ENCODE peak calls at places on chromosomes 11 and 22, in seven cellular contexts. P is stomach, F is HCT116, Q is H1, B is upper lobe of left lung, R is prostate gland, L is transverse colon. C is an unnamed sample.

GRCh38 chr22:27181537-27181936 is 524.1 kb downstream of the MIAT start:
- DNase-seq in P (no peak), F (no peak), Q (no peak), B (no peak), R (no peak), L (no peak), C (no peak)

GRCh38 chr22:31088233-31088986 is 7.3 kb downstream of the SMTN start:
- DNase-seq in P (no peak), F (no peak), Q (no peak), B (no peak), R (no peak), L (no peak), C (peak; percentile 77)

GRCh38 chr11:124961972-124962609 is 8.1 kb downstream of the CCDC15 start:
- DNase-seq in P (no peak), F (peak; percentile 71), Q (no peak), B (no peak), R (peak; percentile 41), L (no peak), C (no peak)

GRCh38 chr22:30866811-30867271 is 101.7 kb downstream of the MORC2 start:
- DNase-seq in P (no peak), F (no peak), Q (no peak), B (no peak), R (no peak), L (no peak), C (peak; percentile 50)

GRCh38 chr11:65606876-65607613 is 7.0 kb downstream of the MAP3K11 start:
- DNase-seq in P (peak; percentile 95), F (peak; percentile 89), Q (peak; percentile 94), B (peak; percentile 96), R (peak; percentile 89), L (peak; percentile 91), C (peak; percentile 97)

GRCh38 chr11:120188371-120188770 is 22.5 kb upstream of the OAF start:
- DNase-seq in P (no peak), F (no peak), Q (no peak), B (no peak), R (no peak), L (no peak), C (peak; percentile 35)

GRCh38 chr22:49327411-49327810 is 500.3 kb downstream of the BRD1 start:
- DNase-seq in P (peak; percentile 9), F (no peak), Q (no peak), B (no peak), R (no peak), L (no peak), C (peak; percentile 9)

GRCh38 chr11:6202036-6202435 is 3.0 kb downstream of the OR52W1 start:
- DNase-seq in P (no peak), F (no peak), Q (no peak), B (no peak), R (no peak), L (no peak), C (no peak)

GRCh38 chr11:42524534-42525227 is 787.1 kb upstream of the API5 start:
- DNase-seq in P (peak; percentile 45), F (no peak), Q (peak; percentile 74), B (no peak), R (peak; percentile 39), L (peak; percentile 28), C (no peak)

GRCh38 chr11:8354622-8355417 is 91.1 kb upstream of the LMO1 start:
- DNase-seq in P (no peak), F (no peak), Q (no peak), B (peak; percentile 58), R (no peak), L (no peak), C (no peak)

GRCh38 chr11:99325807-99326206 is 305.1 kb downstream of the CNTN5 start:
- DNase-seq in P (no peak), F (no peak), Q (no peak), B (no peak), R (no peak), L (no peak), C (no peak)

GRCh38 chr11:121870202-121871045 is 245.6 kb downstream of the BLID start:
- DNase-seq in P (no peak), F (no peak), Q (no peak), B (no peak), R (no peak), L (no peak), C (no peak)

GRCh38 chr11:16776716-16777115 is 38.3 kb downstream of the C11orf58 start:
- DNase-seq in P (peak; percentile 18), F (no peak), Q (no peak), B (no peak), R (no peak), L (no peak), C (no peak)

GRCh38 chr22:30304495-30305244 is 15.4 kb upstream of the CASTOR1 start:
- DNase-seq in P (peak; percentile 79), F (no peak), Q (no peak), B (no peak), R (peak; percentile 62), L (peak; percentile 63), C (no peak)

GRCh38 chr11:125408281-125408680 is 87.8 kb downstream of the FEZ1 start:
- DNase-seq in P (no peak), F (no peak), Q (no peak), B (no peak), R (peak; percentile 27), L (no peak), C (no peak)

GRCh38 chr11:68542617-68543016 is 82.1 kb downstream of the PPP6R3 start:
- DNase-seq in P (no peak), F (no peak), Q (no peak), B (no peak), R (no peak), L (no peak), C (no peak)

GRCh38 chr22:24693359-24693758 is 81.2 kb downstream of the PIWIL3 start:
- DNase-seq in P (no peak), F (no peak), Q (no peak), B (no peak), R (no peak), L (no peak), C (no peak)

GRCh38 chr22:47176573-47177333 is 414.3 kb downstream of the TBC1D22A start:
- DNase-seq in P (no peak), F (no peak), Q (no peak), B (peak; percentile 70), R (no peak), L (peak; percentile 1), C (peak; percentile 75)

GRCh38 chr22:42788021-42788420 is 67.4 kb upstream of the A4GALT start:
- DNase-seq in P (no peak), F (no peak), Q (no peak), B (peak; percentile 46), R (no peak), L (no peak), C (no peak)

GRCh38 chr22:50267591-50268390 is 2.4 kb downstream of the MAPK11 start:
- DNase-seq in P (peak; percentile 72), F (no peak), Q (peak; percentile 80), B (peak; percentile 93), R (peak; percentile 82), L (peak; percentile 66), C (no peak)

GRCh38 chr11:67352546-67353316 is 615 bp downstream of the POLD4 start:
- DNase-seq in P (peak; percentile 59), F (no peak), Q (no peak), B (no peak), R (peak; percentile 52), L (peak; percentile 72), C (no peak)
- TF ChIP-seq POLR2AphosphoS5 in P (no peak), F (no peak), Q (no peak), B (no peak), R (no peak), L (no peak), C (no peak)

DNA sequence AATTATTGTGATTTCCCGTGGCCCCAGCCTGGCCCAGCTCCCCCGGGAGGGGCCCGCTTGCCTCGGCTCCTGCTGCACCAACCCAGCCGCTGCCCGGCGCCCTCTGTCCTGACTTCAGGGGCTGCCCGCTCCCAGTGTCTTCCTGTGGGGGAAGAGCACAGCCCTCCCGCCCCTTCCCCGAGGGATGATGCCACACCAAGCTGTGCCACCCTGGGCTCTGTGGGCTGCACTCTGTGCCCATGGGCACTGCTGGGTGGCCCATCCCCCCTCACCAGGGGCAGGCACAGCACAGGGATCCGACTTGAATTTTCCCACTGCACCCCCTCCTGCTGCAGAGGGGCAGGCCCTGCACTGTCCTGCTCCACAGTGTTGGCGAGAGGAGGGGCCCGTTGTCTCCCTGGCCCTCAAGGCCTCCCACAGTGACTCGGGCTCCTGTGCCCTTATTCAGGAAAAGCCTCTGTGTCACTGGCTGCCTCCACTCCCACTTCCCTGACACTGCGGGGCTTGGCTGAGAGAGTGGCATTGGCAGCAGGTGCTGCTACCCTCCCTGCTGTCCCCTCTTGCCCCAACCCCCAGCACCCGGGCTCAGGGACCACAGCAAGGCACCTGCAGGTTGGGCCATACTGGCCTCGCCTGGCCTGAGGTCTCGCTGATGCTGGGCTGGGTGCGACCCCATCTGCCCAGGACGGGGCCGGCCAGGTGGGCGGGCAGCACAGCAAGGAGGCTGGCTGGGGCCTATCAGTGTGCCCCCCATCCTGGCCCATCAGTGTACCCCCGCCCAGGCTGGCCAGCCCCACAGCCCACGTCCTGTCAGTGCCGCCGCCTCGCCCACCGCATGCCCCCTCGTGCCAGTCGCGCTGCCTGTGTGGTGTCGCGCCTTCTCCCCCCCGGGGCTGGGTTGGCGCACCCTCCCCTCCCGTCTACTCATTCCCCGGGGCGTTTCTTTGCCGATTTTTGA is 3.3 kb upstream of the ANKRD13D start:
- DNase-seq in P (no peak), F (no peak), Q (no peak), B (peak; percentile 84), R (no peak), L (no peak), C (no peak)
- H3K27ac ChIP-seq in P (peak overlapping the region; percentile 85), F (peak overlapping the region; percentile 100), Q (no peak overlapping the region), B (peak overlapping the region; percentile 92), R (peak overlapping the region; percentile 93), L (peak overlapping the region; percentile 95), C (peak overlapping the region; percentile 98)

GRCh38 chr11:73779084-73779902 is 8.4 kb upstream of the MRPL48 start:
- DNase-seq in P (peak; percentile 98), F (peak; percentile 97), Q (peak; percentile 99), B (peak; percentile 95), R (peak; percentile 98), L (peak; percentile 98), C (peak; percentile 99)
- TF ChIP-seq POLR2A in P (no peak), F (peak; percentile 56), Q (peak; percentile 97), B (peak; percentile 13), R (peak; percentile 67), L (peak; percentile 65), C (no peak)

GRCh38 chr11:45098929-45099328 is 47.5 kb upstream of the PRDM11 start:
- DNase-seq in P (no peak), F (no peak), Q (peak; percentile 35), B (no peak), R (no peak), L (no peak), C (no peak)

GRCh38 chr11:45094958-45095690 is 51.3 kb upstream of the PRDM11 start:
- DNase-seq in P (no peak), F (no peak), Q (no peak), B (no peak), R (no peak), L (no peak), C (no peak)

GRCh38 chr11:45097721-45098493 is 48.5 kb upstream of the PRDM11 start:
- DNase-seq in P (no peak), F (no peak), Q (peak; percentile 94), B (no peak), R (peak; percentile 79), L (peak; percentile 47), C (no peak)

GRCh38 chr11:45095691-45096010 is 50.8 kb upstream of the PRDM11 start:
- DNase-seq in P (no peak), F (no peak), Q (peak; percentile 34), B (no peak), R (no peak), L (no peak), C (peak; percentile 32)

DNA sequence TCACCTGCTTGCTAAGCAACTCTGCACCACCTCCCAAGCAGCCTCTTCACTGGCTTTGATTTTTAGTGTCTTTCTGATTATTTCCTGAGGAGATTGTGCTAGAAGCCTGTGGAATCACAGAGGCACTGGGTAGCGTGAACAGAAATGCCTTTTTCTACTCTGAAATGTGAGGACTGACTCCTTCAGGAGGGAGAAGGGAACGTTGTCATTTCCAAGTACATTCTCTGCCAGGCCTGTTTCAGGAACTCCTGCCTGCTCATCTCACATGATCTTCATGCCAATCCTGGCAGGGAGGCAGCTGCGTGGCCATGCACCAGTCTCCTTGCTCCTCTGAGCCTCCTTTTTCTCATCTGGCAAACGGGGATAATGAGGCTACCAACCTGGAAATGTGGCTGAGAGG is 49.8 kb upstream of the PRDM11 start:
- DNase-seq in P (no peak), F (no peak), Q (peak; percentile 22), B (no peak), R (no peak), L (no peak), C (peak; percentile 34)
- TF ChIP-seq POLR2AphosphoS5 in P (no peak), F (no peak), Q (no peak), B (no peak), R (no peak), L (no peak), C (no peak)

C was measured in suprapubic skin.